ENCODE peak calls at places on chromosome 19, in ten cellular contexts. One of them, this sample, is unnamed. For H3K4me1 and H3K27me3, the result is how much of the 10 kb centered on the place peaks cover.

GRCh38 chr19:33496016-33496415 is 25.6 kb downstream of the PEPD start:
- DNase-seq in pancreas: peak
- DNase-seq in heart left ventricle: no peak
- DNase-seq in fibroblast of lung: no peak
- DNase-seq in aorta: peak
- DNase-seq in Peyer's patch: peak
- DNase-seq in uterus: no peak
- DNase-seq in body of pancreas: no peak
- DNase-seq in neural progenitor cell: no peak
- DNase-seq in hepatocyte: no peak
- DNase-seq in this sample: no peak

GRCh38 chr19:33740811-33741396 is 55.8 kb upstream of the KCTD15 start:
- DNase-seq in pancreas: no peak
- DNase-seq in heart left ventricle: peak
- DNase-seq in fibroblast of lung: peak
- DNase-seq in aorta: no peak
- DNase-seq in Peyer's patch: no peak
- DNase-seq in uterus: no peak
- DNase-seq in body of pancreas: peak
- DNase-seq in neural progenitor cell: peak
- DNase-seq in hepatocyte: peak
- DNase-seq in this sample: no peak

GRCh38 chr19:53037101-53038097 is 7.1 kb upstream of the ERVV-2 start:
- DNase-seq in pancreas: peak
- DNase-seq in heart left ventricle: no peak
- DNase-seq in fibroblast of lung: peak
- DNase-seq in aorta: no peak
- DNase-seq in Peyer's patch: no peak
- DNase-seq in uterus: no peak
- DNase-seq in body of pancreas: peak
- DNase-seq in neural progenitor cell: peak
- DNase-seq in hepatocyte: peak
- DNase-seq in this sample: peak

GRCh38 chr19:10027158-10027997 is 14.1 kb downstream of the RDH8 start:
- DNase-seq in pancreas: peak
- DNase-seq in heart left ventricle: peak
- DNase-seq in fibroblast of lung: peak
- DNase-seq in aorta: peak
- DNase-seq in Peyer's patch: peak
- DNase-seq in uterus: peak
- DNase-seq in body of pancreas: peak
- DNase-seq in neural progenitor cell: peak
- DNase-seq in hepatocyte: peak
- DNase-seq in this sample: peak

GRCh38 chr19:10552596-10553053 is 8.9 kb downstream of the ATG4D start:
- DNase-seq in pancreas: peak
- DNase-seq in heart left ventricle: no peak
- DNase-seq in fibroblast of lung: peak
- DNase-seq in aorta: no peak
- DNase-seq in Peyer's patch: peak
- DNase-seq in uterus: no peak
- DNase-seq in body of pancreas: no peak
- DNase-seq in neural progenitor cell: no peak
- DNase-seq in hepatocyte: no peak
- DNase-seq in this sample: no peak

GRCh38 chr19:55152017-55152416 is 3.0 kb upstream of the TNNT1 start:
- DNase-seq in pancreas: no peak
- DNase-seq in heart left ventricle: no peak
- DNase-seq in fibroblast of lung: no peak
- DNase-seq in aorta: no peak
- DNase-seq in Peyer's patch: no peak
- DNase-seq in uterus: no peak
- DNase-seq in body of pancreas: no peak
- DNase-seq in neural progenitor cell: no peak
- DNase-seq in hepatocyte: no peak
- DNase-seq in this sample: no peak

GRCh38 chr19:43455321-43456113 is 9.9 kb downstream of the LYPD3 start:
- DNase-seq in pancreas: no peak
- DNase-seq in heart left ventricle: no peak
- DNase-seq in fibroblast of lung: no peak
- DNase-seq in aorta: no peak
- DNase-seq in Peyer's patch: no peak
- DNase-seq in uterus: no peak
- DNase-seq in body of pancreas: no peak
- DNase-seq in neural progenitor cell: no peak
- DNase-seq in hepatocyte: no peak
- DNase-seq in this sample: no peak

GRCh38 chr19:33622809-33623511 is 1.2 kb downstream of the CHST8 start:
- DNase-seq in pancreas: no peak
- DNase-seq in heart left ventricle: no peak
- DNase-seq in fibroblast of lung: no peak
- DNase-seq in aorta: peak
- DNase-seq in Peyer's patch: no peak
- DNase-seq in uterus: no peak
- DNase-seq in body of pancreas: no peak
- DNase-seq in neural progenitor cell: peak
- DNase-seq in hepatocyte: no peak
- DNase-seq in this sample: no peak

GRCh38 chr19:2064395-2064787 is 13.3 kb upstream of the MKNK2 start:
- DNase-seq in pancreas: no peak
- DNase-seq in heart left ventricle: no peak
- DNase-seq in fibroblast of lung: no peak
- DNase-seq in aorta: no peak
- DNase-seq in Peyer's patch: no peak
- DNase-seq in uterus: no peak
- DNase-seq in body of pancreas: no peak
- DNase-seq in neural progenitor cell: no peak
- DNase-seq in hepatocyte: no peak
- DNase-seq in this sample: no peak

GRCh38 chr19:16031872-16032200 is 44.5 kb upstream of the TPM4 start:
- DNase-seq in pancreas: no peak
- DNase-seq in heart left ventricle: peak
- DNase-seq in fibroblast of lung: no peak
- DNase-seq in aorta: no peak
- DNase-seq in Peyer's patch: no peak
- DNase-seq in uterus: no peak
- DNase-seq in body of pancreas: no peak
- DNase-seq in neural progenitor cell: no peak
- DNase-seq in hepatocyte: no peak
- DNase-seq in this sample: no peak

GRCh38 chr19:8306235-8307054 is 1.7 kb downstream of the CD320 start:
- DNase-seq in pancreas: peak
- DNase-seq in heart left ventricle: no peak
- DNase-seq in fibroblast of lung: no peak
- DNase-seq in aorta: peak
- DNase-seq in Peyer's patch: no peak
- DNase-seq in uterus: peak
- DNase-seq in body of pancreas: peak
- DNase-seq in neural progenitor cell: no peak
- DNase-seq in hepatocyte: no peak
- DNase-seq in this sample: peak

GRCh38 chr19:45103625-45104319 is 10.8 kb downstream of the PPP1R37 start:
- DNase-seq in pancreas: no peak
- DNase-seq in heart left ventricle: no peak
- DNase-seq in fibroblast of lung: no peak
- DNase-seq in aorta: no peak
- DNase-seq in Peyer's patch: no peak
- DNase-seq in uterus: no peak
- DNase-seq in body of pancreas: peak
- DNase-seq in neural progenitor cell: peak
- DNase-seq in hepatocyte: peak
- DNase-seq in this sample: no peak

GRCh38 chr19:16328824-16329482 is 4.3 kb downstream of the KLF2 start:
- DNase-seq in pancreas: no peak
- DNase-seq in heart left ventricle: no peak
- DNase-seq in fibroblast of lung: no peak
- DNase-seq in aorta: no peak
- DNase-seq in Peyer's patch: no peak
- DNase-seq in uterus: no peak
- DNase-seq in body of pancreas: no peak
- DNase-seq in neural progenitor cell: no peak
- DNase-seq in hepatocyte: no peak
- DNase-seq in this sample: no peak

GRCh38 chr19:1826557-1827521 is 14.8 kb upstream of the ATP8B3 start:
- DNase-seq in pancreas: peak
- DNase-seq in heart left ventricle: no peak
- DNase-seq in fibroblast of lung: no peak
- DNase-seq in aorta: no peak
- DNase-seq in Peyer's patch: peak
- DNase-seq in uterus: peak
- DNase-seq in body of pancreas: no peak
- DNase-seq in neural progenitor cell: peak
- DNase-seq in hepatocyte: peak
- DNase-seq in this sample: no peak

DNA sequence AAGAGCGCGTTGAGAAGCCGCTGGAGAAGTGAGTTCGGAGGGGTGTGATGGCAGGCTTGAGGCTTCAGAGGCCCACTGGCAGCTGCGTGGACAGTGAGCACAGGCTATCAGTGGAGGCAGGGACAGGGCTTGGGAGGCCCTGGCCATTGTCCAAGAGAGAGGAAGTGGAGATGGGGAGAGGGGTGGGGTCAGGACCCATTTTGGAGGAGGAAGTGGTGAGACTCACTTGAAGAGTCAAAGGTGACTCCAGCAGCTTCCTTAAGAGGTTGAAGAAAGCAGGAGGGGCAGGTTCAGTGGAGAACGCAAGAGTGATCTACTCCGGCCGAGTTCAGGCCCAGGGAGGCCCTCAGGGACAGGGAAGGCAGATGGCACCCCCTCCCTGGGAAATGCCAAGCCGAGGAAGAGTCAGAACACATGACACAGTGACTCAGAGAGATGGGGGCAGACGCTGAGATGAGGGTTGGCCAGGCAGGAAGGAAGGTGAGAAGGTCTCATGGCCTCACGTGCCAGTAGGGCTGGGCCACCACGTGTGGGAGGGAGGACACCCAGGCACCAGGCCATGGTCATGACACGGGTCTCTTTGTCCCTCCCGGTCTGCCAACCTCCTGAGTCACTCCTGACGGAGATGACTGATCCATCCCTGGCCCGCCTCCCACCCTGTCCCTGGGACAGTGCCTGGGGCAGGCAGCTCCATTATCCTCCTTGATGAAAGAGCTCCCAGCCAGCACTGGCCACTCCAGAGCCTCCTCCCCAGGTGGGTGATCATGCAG is 10.1 kb upstream of the CD22 start:
- DNase-seq in pancreas: no peak
- DNase-seq in heart left ventricle: peak
- DNase-seq in fibroblast of lung: peak
- DNase-seq in aorta: peak
- DNase-seq in Peyer's patch: no peak
- DNase-seq in uterus: peak
- DNase-seq in body of pancreas: peak
- DNase-seq in neural progenitor cell: no peak
- DNase-seq in hepatocyte: no peak
- DNase-seq in this sample: peak
- H3K4me1 ChIP-seq in pancreas: under half
- H3K4me1 ChIP-seq in heart left ventricle: under half
- H3K4me1 ChIP-seq in fibroblast of lung: under half
- H3K4me1 ChIP-seq in aorta: under half
- H3K4me1 ChIP-seq in Peyer's patch: under half
- H3K4me1 ChIP-seq in uterus: under half
- H3K4me1 ChIP-seq in body of pancreas: under half
- H3K4me1 ChIP-seq in neural progenitor cell: under half
- H3K4me1 ChIP-seq in hepatocyte: under half
- H3K4me1 ChIP-seq in this sample: under half

GRCh38 chr19:51471527-51471926 is 6.8 kb upstream of the CEACAM18 start:
- DNase-seq in pancreas: no peak
- DNase-seq in heart left ventricle: no peak
- DNase-seq in fibroblast of lung: no peak
- DNase-seq in aorta: no peak
- DNase-seq in Peyer's patch: no peak
- DNase-seq in uterus: no peak
- DNase-seq in body of pancreas: no peak
- DNase-seq in neural progenitor cell: no peak
- DNase-seq in hepatocyte: no peak
- DNase-seq in this sample: no peak
- H3K27ac ChIP-seq in pancreas: no peak
- H3K27ac ChIP-seq in heart left ventricle: no peak
- H3K27ac ChIP-seq in fibroblast of lung: no peak
- H3K27ac ChIP-seq in aorta: no peak
- H3K27ac ChIP-seq in Peyer's patch: no peak
- H3K27ac ChIP-seq in uterus: no peak
- H3K27ac ChIP-seq in body of pancreas: no peak
- H3K27ac ChIP-seq in neural progenitor cell: no peak
- H3K27ac ChIP-seq in hepatocyte: no peak
- H3K27ac ChIP-seq in this sample: no peak

GRCh38 chr19:47446534-47447469 is 24.9 kb downstream of the SLC8A2 start:
- DNase-seq in pancreas: peak
- DNase-seq in heart left ventricle: peak
- DNase-seq in fibroblast of lung: no peak
- DNase-seq in aorta: no peak
- DNase-seq in Peyer's patch: peak
- DNase-seq in uterus: peak
- DNase-seq in body of pancreas: no peak
- DNase-seq in neural progenitor cell: peak
- DNase-seq in hepatocyte: peak
- DNase-seq in this sample: no peak
- H3K27me3 ChIP-seq in pancreas: under half
- H3K27me3 ChIP-seq in heart left ventricle: half or more
- H3K27me3 ChIP-seq in fibroblast of lung: half or more
- H3K27me3 ChIP-seq in aorta: under half
- H3K27me3 ChIP-seq in Peyer's patch: under half
- H3K27me3 ChIP-seq in uterus: under half
- H3K27me3 ChIP-seq in body of pancreas: under half
- H3K27me3 ChIP-seq in neural progenitor cell: half or more
- H3K27me3 ChIP-seq in hepatocyte: half or more
- H3K27me3 ChIP-seq in this sample: half or more

GRCh38 chr19:39236527-39236926 is 8.3 kb downstream of the IFNL3 start:
- DNase-seq in pancreas: peak
- DNase-seq in heart left ventricle: no peak
- DNase-seq in fibroblast of lung: no peak
- DNase-seq in aorta: no peak
- DNase-seq in Peyer's patch: no peak
- DNase-seq in uterus: no peak
- DNase-seq in body of pancreas: no peak
- DNase-seq in neural progenitor cell: no peak
- DNase-seq in hepatocyte: no peak
- DNase-seq in this sample: peak

GRCh38 chr19:39237200-39238184 is 7.3 kb downstream of the IFNL3 start:
- DNase-seq in pancreas: peak
- DNase-seq in heart left ventricle: no peak
- DNase-seq in fibroblast of lung: no peak
- DNase-seq in aorta: no peak
- DNase-seq in Peyer's patch: peak
- DNase-seq in uterus: no peak
- DNase-seq in body of pancreas: peak
- DNase-seq in neural progenitor cell: no peak
- DNase-seq in hepatocyte: peak
- DNase-seq in this sample: peak

GRCh38 chr19:39240421-39240820 is 4.4 kb downstream of the IFNL3 start:
- DNase-seq in pancreas: no peak
- DNase-seq in heart left ventricle: no peak
- DNase-seq in fibroblast of lung: no peak
- DNase-seq in aorta: no peak
- DNase-seq in Peyer's patch: no peak
- DNase-seq in uterus: no peak
- DNase-seq in body of pancreas: no peak
- DNase-seq in neural progenitor cell: no peak
- DNase-seq in hepatocyte: no peak
- DNase-seq in this sample: no peak

GRCh38 chr19:39238944-39239343 is 5.9 kb downstream of the IFNL3 start:
- DNase-seq in pancreas: no peak
- DNase-seq in heart left ventricle: no peak
- DNase-seq in fibroblast of lung: no peak
- DNase-seq in aorta: no peak
- DNase-seq in Peyer's patch: no peak
- DNase-seq in uterus: no peak
- DNase-seq in body of pancreas: no peak
- DNase-seq in neural progenitor cell: no peak
- DNase-seq in hepatocyte: no peak
- DNase-seq in this sample: no peak

GRCh38 chr19:39238209-39238608 is 6.6 kb downstream of the IFNL3 start:
- DNase-seq in pancreas: no peak
- DNase-seq in heart left ventricle: no peak
- DNase-seq in fibroblast of lung: no peak
- DNase-seq in aorta: no peak
- DNase-seq in Peyer's patch: no peak
- DNase-seq in uterus: no peak
- DNase-seq in body of pancreas: no peak
- DNase-seq in neural progenitor cell: no peak
- DNase-seq in hepatocyte: no peak
- DNase-seq in this sample: no peak
- H3K4me1 ChIP-seq in pancreas: under half
- H3K4me1 ChIP-seq in heart left ventricle: under half
- H3K4me1 ChIP-seq in fibroblast of lung: under half
- H3K4me1 ChIP-seq in aorta: under half
- H3K4me1 ChIP-seq in Peyer's patch: under half
- H3K4me1 ChIP-seq in uterus: under half
- H3K4me1 ChIP-seq in body of pancreas: under half
- H3K4me1 ChIP-seq in neural progenitor cell: under half
- H3K4me1 ChIP-seq in hepatocyte: under half
- H3K4me1 ChIP-seq in this sample: under half